ENCODE peak calls at places on chromosomes 4 and X, in four cellular contexts. L, O, E and J are unnamed samples.

GRCh38 chr4:576245-576821 is at the start of gene TMEM271:
- DNase-seq in E (no peak), L (peak), O (no peak), J (no peak)

GRCh38 chr4:141768954-141769353 is 132.6 kb downstream of the IL15 start:
- DNase-seq in E (peak), O (peak), L (no peak), J (peak)

GRCh38 chr4:172830295-172830764 is 338.3 kb upstream of the GALNT7 start:
- DNase-seq in L (no peak), O (peak), E (peak), J (peak)

GRCh38 chr4:180356766-180357165 is 1886.4 kb upstream of the TENM3 start:
- DNase-seq in L (no peak), E (no peak), O (no peak), J (no peak)

GRCh38 chr4:21569638-21570037 is 378.9 kb downstream of the KCNIP4 start:
- DNase-seq in O (no peak), E (no peak), L (no peak), J (no peak)

GRCh38 chr4:25157071-25157470 is 3.2 kb downstream of the SEPSECS start:
- DNase-seq in E (no peak), O (no peak), L (no peak), J (no peak)

GRCh38 chr4:62816566-62816965 is 1592.7 kb downstream of the TECRL start:
- DNase-seq in E (no peak), L (no peak), O (no peak), J (no peak)

GRCh38 chrX:155747520-155747919 is 133.6 kb upstream of the VAMP7 start:
- DNase-seq in L (no peak), O (no peak), E (peak), J (no peak)

GRCh38 chrX:8841911-8842310 is 40.7 kb upstream of the FAM9A start:
- DNase-seq in L (no peak), O (no peak), E (no peak), J (no peak)

GRCh38 chr4:53651142-53651720 is 59.9 kb upstream of the LNX1 start:
- DNase-seq in O (peak), E (peak), L (no peak), J (peak)

GRCh38 chrX:9362529-9362928 is 102.3 kb upstream of the TBL1X start:
- DNase-seq in O (no peak), L (no peak), E (no peak), J (peak)

GRCh38 chr4:41216294-41217019 is 2.1 kb upstream of the APBB2 start:
- DNase-seq in L (no peak), O (peak), E (peak), J (peak)

GRCh38 chrX:115909017-115909416 is 261.5 kb upstream of the AGTR2 start:
- DNase-seq in O (no peak), L (no peak), E (no peak), J (no peak)

GRCh38 chrX:115901241-115901640 is 269.3 kb upstream of the AGTR2 start:
- DNase-seq in L (no peak), O (no peak), E (no peak), J (no peak)

GRCh38 chrX:115906881-115907280 is 263.7 kb upstream of the AGTR2 start:
- DNase-seq in O (no peak), L (no peak), E (no peak), J (no peak)

GRCh38 chrX:115902995-115903394 is 267.5 kb upstream of the AGTR2 start:
- DNase-seq in E (no peak), L (no peak), O (no peak), J (no peak)

GRCh38 chrX:115906276-115906675 is 264.3 kb upstream of the AGTR2 start:
- DNase-seq in O (no peak), E (no peak), L (no peak), J (no peak)
- TF ChIP-seq CTCF in O (no peak), E (no peak), L (no peak), J (no peak)

GRCh38 chr4:185892165-185892564 is 80.2 kb upstream of the SORBS2 start:
- DNase-seq in O (no peak), E (no peak), L (no peak), J (peak)
- TF ChIP-seq CTCF in O (no peak), E (no peak), L (no peak), J (no peak)

GRCh38 chr4:90293320-90293719 is 166.1 kb downstream of the CCSER1 start:
- DNase-seq in O (peak), L (no peak), E (peak), J (peak)
- TF ChIP-seq CTCF in O (peak), L (no peak), E (peak), J (peak)

GRCh38 chr4:8882239-8882638 is 10.6 kb upstream of the HMX1 start:
- DNase-seq in O (no peak), L (no peak), E (no peak), J (no peak)
- TF ChIP-seq CTCF in O (no peak), L (no peak), E (no peak), J (no peak)

GRCh38 chr4:123244233-123244632 is 152.4 kb upstream of the SPRY1 start:
- DNase-seq in L (no peak), O (peak), E (peak), J (no peak)
- TF ChIP-seq CTCF in L (no peak), O (peak), E (peak), J (no peak)

DNA sequence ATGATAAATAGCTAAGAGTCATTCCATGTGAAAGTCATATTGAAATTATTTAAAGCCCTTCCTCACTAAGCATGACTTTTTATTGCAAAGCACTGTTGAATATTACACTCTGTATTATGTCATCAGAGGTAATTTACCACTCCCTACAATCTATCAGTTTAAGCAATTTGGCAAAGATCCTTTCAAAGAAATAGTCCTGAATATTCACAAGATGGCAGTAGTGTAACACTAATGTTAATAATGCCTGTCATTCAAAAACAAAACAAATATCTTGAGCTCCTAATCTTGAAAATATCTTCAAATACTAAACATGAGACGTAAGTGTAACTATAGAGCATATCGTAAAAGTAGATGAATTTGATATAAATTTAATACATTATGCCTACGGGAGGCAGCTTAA is 208.6 kb upstream of the TECRL start:
- DNase-seq in O (no peak), E (no peak), L (no peak), J (no peak)
- TF ChIP-seq CTCF in O (no peak), E (no peak), L (no peak), J (no peak)

GRCh38 chrX:36683507-36683906 is 324.7 kb upstream of the FAM47C start:
- DNase-seq in O (no peak), E (no peak), L (no peak), J (no peak)

DNA sequence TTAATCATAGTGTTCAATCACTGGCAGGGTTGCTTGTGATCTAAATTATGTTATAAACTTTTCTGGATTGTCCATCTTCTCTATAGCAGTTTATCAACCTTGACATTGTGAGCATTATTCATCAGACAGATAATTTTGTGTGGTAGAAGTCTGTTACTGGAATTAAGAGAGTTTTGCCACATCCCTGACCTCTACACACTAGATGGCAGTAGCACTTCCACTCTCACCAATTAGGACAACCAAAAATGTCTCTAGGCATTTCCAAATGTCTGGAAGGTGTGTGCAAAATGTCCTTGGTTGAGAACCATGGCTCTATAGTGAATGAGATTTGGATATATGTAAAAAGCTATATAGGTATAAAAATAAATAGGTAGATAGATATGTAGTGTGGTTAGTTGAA is 324.1 kb upstream of the FAM47C start:
- DNase-seq in L (no peak), O (no peak), E (no peak), J (no peak)
- TF ChIP-seq CTCF in L (no peak), O (no peak), E (no peak), J (no peak)

GRCh38 chrX:15930585-15930984 is 76.0 kb upstream of the AP1S2 start:
- DNase-seq in L (no peak), E (peak), O (peak), J (peak)
- TF ChIP-seq CTCF in L (no peak), E (peak), O (peak), J (peak)